ENCODE peak calls at places on chromosomes 4 and X, in eight cellular contexts. One of them, this sample, is unnamed.

GRCh38 chr4:4696521-4696920 is 154.7 kb upstream of the STX18 start:
- DNase-seq in A549: no peak
- DNase-seq in endothelial cell of umbilical vein: no peak
- DNase-seq in body of pancreas: no peak
- DNase-seq in GM12891: no peak
- DNase-seq in uterus: no peak
- DNase-seq in ovary: no peak
- DNase-seq in HCT116: no peak
- DNase-seq in this sample: no peak

GRCh38 chr4:25843340-25844097 is 19.3 kb downstream of the SEL1L3 start:
- DNase-seq in ovary: no peak
- DNase-seq in HCT116: no peak
- DNase-seq in GM12891: no peak
- DNase-seq in endothelial cell of umbilical vein: no peak
- DNase-seq in uterus: no peak
- DNase-seq in A549: no peak
- DNase-seq in body of pancreas: peak; percentile 60
- DNase-seq in this sample: no peak

GRCh38 chr4:22514431-22514830 is 1.4 kb downstream of the ADGRA3 start:
- DNase-seq in A549: no peak
- DNase-seq in body of pancreas: no peak
- DNase-seq in uterus: no peak
- DNase-seq in HCT116: no peak
- DNase-seq in GM12891: no peak
- DNase-seq in endothelial cell of umbilical vein: no peak
- DNase-seq in ovary: no peak
- DNase-seq in this sample: no peak

GRCh38 chr4:153257966-153258365 is 53.7 kb downstream of the TRIM2 start:
- DNase-seq in ovary: no peak
- DNase-seq in endothelial cell of umbilical vein: no peak
- DNase-seq in HCT116: no peak
- DNase-seq in GM12891: no peak
- DNase-seq in body of pancreas: no peak
- DNase-seq in A549: no peak
- DNase-seq in uterus: no peak
- DNase-seq in this sample: no peak

GRCh38 chrX:127011629-127012028 is 192.1 kb downstream of the PRR32 start:
- DNase-seq in HCT116: no peak
- DNase-seq in endothelial cell of umbilical vein: no peak
- DNase-seq in A549: no peak
- DNase-seq in ovary: no peak
- DNase-seq in body of pancreas: no peak
- DNase-seq in GM12891: no peak
- DNase-seq in uterus: no peak
- DNase-seq in this sample: no peak

GRCh38 chr4:76011700-76012387 is 4.5 kb upstream of the CXCL9 start:
- DNase-seq in endothelial cell of umbilical vein: peak; percentile 40
- DNase-seq in GM12891: no peak
- DNase-seq in uterus: peak; percentile 36
- DNase-seq in HCT116: no peak
- DNase-seq in A549: no peak
- DNase-seq in ovary: no peak
- DNase-seq in body of pancreas: no peak
- DNase-seq in this sample: no peak

GRCh38 chr4:41205854-41206460 is 8.4 kb downstream of the APBB2 start:
- DNase-seq in body of pancreas: no peak
- DNase-seq in HCT116: no peak
- DNase-seq in GM12891: no peak
- DNase-seq in uterus: no peak
- DNase-seq in endothelial cell of umbilical vein: peak; percentile 19
- DNase-seq in A549: no peak
- DNase-seq in ovary: no peak
- DNase-seq in this sample: no peak

GRCh38 chr4:65918872-65919271 is 248.6 kb upstream of the EPHA5 start:
- DNase-seq in endothelial cell of umbilical vein: no peak
- DNase-seq in A549: no peak
- DNase-seq in uterus: no peak
- DNase-seq in HCT116: no peak
- DNase-seq in GM12891: no peak
- DNase-seq in body of pancreas: no peak
- DNase-seq in ovary: no peak
- DNase-seq in this sample: no peak

GRCh38 chrX:141468940-141469339 is 115.6 kb downstream of the SPANXA1 start:
- DNase-seq in uterus: no peak
- DNase-seq in ovary: no peak
- DNase-seq in endothelial cell of umbilical vein: peak; percentile 73
- DNase-seq in GM12891: no peak
- DNase-seq in HCT116: no peak
- DNase-seq in A549: no peak
- DNase-seq in body of pancreas: no peak
- DNase-seq in this sample: no peak

GRCh38 chr4:17614416-17615299 is at the start of gene MED28:
- DNase-seq in endothelial cell of umbilical vein: peak; percentile 91
- DNase-seq in uterus: peak; percentile 97
- DNase-seq in GM12891: peak; percentile 89
- DNase-seq in HCT116: peak; percentile 87
- DNase-seq in A549: peak; percentile 88
- DNase-seq in body of pancreas: peak; percentile 98
- DNase-seq in ovary: peak; percentile 97
- DNase-seq in this sample: peak; percentile 99
- TF ChIP-seq POLR2A in endothelial cell of umbilical vein: peak; percentile 90
- TF ChIP-seq POLR2A in uterus: peak; percentile 76
- TF ChIP-seq POLR2A in GM12891: peak; percentile 94
- TF ChIP-seq POLR2A in HCT116: peak; percentile 92
- TF ChIP-seq POLR2A in A549: peak; percentile 77
- TF ChIP-seq POLR2A in body of pancreas: peak; percentile 91
- TF ChIP-seq POLR2A in ovary: peak; percentile 93
- TF ChIP-seq POLR2A in this sample: no peak

GRCh38 chr4:83454626-83455025 is 997 bp downstream of the HELQ start:
- DNase-seq in GM12891: no peak
- DNase-seq in endothelial cell of umbilical vein: no peak
- DNase-seq in body of pancreas: no peak
- DNase-seq in uterus: no peak
- DNase-seq in HCT116: no peak
- DNase-seq in A549: no peak
- DNase-seq in ovary: no peak
- DNase-seq in this sample: no peak

GRCh38 chr4:83456184-83456501 is 285 bp downstream of the MRPS18C start:
- DNase-seq in endothelial cell of umbilical vein: no peak
- DNase-seq in A549: no peak
- DNase-seq in uterus: no peak
- DNase-seq in body of pancreas: no peak
- DNase-seq in HCT116: no peak
- DNase-seq in GM12891: no peak
- DNase-seq in ovary: no peak
- DNase-seq in this sample: no peak

DNA sequence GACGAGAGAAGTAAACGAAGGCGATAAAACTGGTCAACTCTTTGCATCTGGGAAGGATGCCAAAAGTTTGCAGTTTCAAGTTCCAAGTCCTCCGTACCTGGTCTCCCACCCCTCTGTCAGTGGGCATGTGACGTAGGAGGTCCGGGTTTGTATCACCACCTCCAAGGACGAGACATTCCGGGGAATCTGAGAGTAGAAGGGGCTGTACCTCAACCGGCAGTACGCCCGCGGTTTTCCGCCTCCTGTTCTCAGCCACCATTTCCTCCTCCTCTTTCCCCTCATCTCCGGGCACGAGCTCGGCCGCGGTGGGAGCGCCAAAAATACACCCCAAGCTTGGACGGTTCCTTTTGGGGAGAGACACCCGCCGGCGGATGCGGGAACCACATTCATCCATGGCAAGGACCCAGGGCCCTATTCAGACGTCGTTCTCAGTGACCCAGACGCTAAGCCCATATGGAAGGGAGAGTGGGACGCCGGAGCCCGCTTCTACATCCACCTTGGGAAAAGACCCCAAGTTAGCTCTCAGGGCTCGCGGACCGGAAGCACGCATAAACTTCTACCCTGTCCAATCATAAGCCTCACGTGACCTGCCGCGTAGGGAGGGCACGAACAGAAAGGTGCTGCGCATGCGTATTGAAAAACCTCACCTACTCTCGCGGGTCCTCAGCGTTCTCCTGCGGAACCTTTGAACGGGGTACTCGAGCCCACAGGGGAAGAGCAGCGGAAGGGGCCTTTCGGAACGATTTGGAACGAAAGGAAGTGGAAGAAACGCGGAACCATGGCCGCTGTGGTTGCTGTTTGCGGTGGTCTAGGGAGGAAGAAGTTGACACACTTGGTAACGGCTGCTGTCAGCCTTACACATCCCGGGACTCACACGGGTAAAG is at the start of the genes HELQ and MRPS18C:
- DNase-seq in A549: peak; percentile 93
- DNase-seq in ovary: peak; percentile 98
- DNase-seq in endothelial cell of umbilical vein: peak; percentile 99
- DNase-seq in body of pancreas: peak; percentile 97
- DNase-seq in GM12891: peak; percentile 65
- DNase-seq in uterus: peak; percentile 98
- DNase-seq in HCT116: peak; percentile 98
- DNase-seq in this sample: peak; percentile 98
- TF ChIP-seq POLR2A in A549: peak; percentile 62
- TF ChIP-seq POLR2A in ovary: peak; percentile 89
- TF ChIP-seq POLR2A in endothelial cell of umbilical vein: peak; percentile 93
- TF ChIP-seq POLR2A in body of pancreas: peak; percentile 86
- TF ChIP-seq POLR2A in GM12891: peak; percentile 98
- TF ChIP-seq POLR2A in uterus: peak; percentile 80
- TF ChIP-seq POLR2A in HCT116: peak; percentile 87
- TF ChIP-seq POLR2A in this sample: no peak

GRCh38 chr4:48368389-48368788 is 27.1 kb downstream of the SLAIN2 start:
- DNase-seq in body of pancreas: no peak
- DNase-seq in uterus: no peak
- DNase-seq in GM12891: no peak
- DNase-seq in A549: no peak
- DNase-seq in ovary: no peak
- DNase-seq in endothelial cell of umbilical vein: no peak
- DNase-seq in HCT116: no peak
- DNase-seq in this sample: no peak

GRCh38 chr4:48369771-48370170 is 28.4 kb downstream of the SLAIN2 start:
- DNase-seq in HCT116: no peak
- DNase-seq in endothelial cell of umbilical vein: no peak
- DNase-seq in GM12891: no peak
- DNase-seq in A549: no peak
- DNase-seq in ovary: no peak
- DNase-seq in uterus: no peak
- DNase-seq in body of pancreas: no peak
- DNase-seq in this sample: no peak

GRCh38 chr4:48370260-48371134 is 29.2 kb downstream of the SLAIN2 start:
- DNase-seq in ovary: no peak
- DNase-seq in uterus: no peak
- DNase-seq in A549: no peak
- DNase-seq in GM12891: no peak
- DNase-seq in body of pancreas: no peak
- DNase-seq in endothelial cell of umbilical vein: no peak
- DNase-seq in HCT116: no peak
- DNase-seq in this sample: no peak

GRCh38 chr4:48367016-48367415 is 25.7 kb downstream of the SLAIN2 start:
- DNase-seq in body of pancreas: no peak
- DNase-seq in GM12891: no peak
- DNase-seq in A549: no peak
- DNase-seq in HCT116: no peak
- DNase-seq in endothelial cell of umbilical vein: no peak
- DNase-seq in ovary: no peak
- DNase-seq in uterus: no peak
- DNase-seq in this sample: no peak

DNA sequence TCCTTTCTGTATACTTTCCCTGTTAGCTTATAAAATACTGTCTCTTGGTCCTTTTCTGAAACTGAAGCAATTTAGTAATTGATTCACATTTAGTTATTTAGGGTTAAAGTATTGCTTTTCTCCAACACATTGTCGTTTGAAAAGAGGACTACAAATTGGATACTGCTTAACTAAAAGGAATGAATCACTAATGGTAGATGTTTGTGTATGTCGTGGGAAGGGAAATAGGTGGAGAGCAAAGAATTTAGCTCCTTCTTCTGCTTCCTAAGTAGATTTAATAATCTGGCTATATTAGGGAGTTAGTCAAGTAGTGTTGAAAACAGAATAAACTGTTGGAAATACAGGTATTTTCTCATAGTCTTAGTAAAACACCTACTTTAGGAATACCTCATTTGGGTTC is 27.9 kb downstream of the SLAIN2 start:
- DNase-seq in A549: no peak
- DNase-seq in body of pancreas: no peak
- DNase-seq in HCT116: no peak
- DNase-seq in GM12891: no peak
- DNase-seq in ovary: no peak
- DNase-seq in uterus: no peak
- DNase-seq in endothelial cell of umbilical vein: peak; percentile 64
- DNase-seq in this sample: no peak
- TF ChIP-seq POLR2A in A549: no peak
- TF ChIP-seq POLR2A in body of pancreas: no peak
- TF ChIP-seq POLR2A in HCT116: no peak
- TF ChIP-seq POLR2A in GM12891: no peak
- TF ChIP-seq POLR2A in ovary: no peak
- TF ChIP-seq POLR2A in uterus: no peak
- TF ChIP-seq POLR2A in endothelial cell of umbilical vein: no peak
- TF ChIP-seq POLR2A in this sample: no peak

GRCh38 chr4:24202579-24202978 is 312.7 kb upstream of the PPARGC1A start:
- DNase-seq in ovary: no peak
- DNase-seq in uterus: no peak
- DNase-seq in endothelial cell of umbilical vein: no peak
- DNase-seq in body of pancreas: no peak
- DNase-seq in A549: no peak
- DNase-seq in HCT116: no peak
- DNase-seq in GM12891: no peak
- DNase-seq in this sample: no peak

GRCh38 chr4:24209131-24209530 is 319.3 kb upstream of the PPARGC1A start:
- DNase-seq in A549: no peak
- DNase-seq in endothelial cell of umbilical vein: no peak
- DNase-seq in HCT116: no peak
- DNase-seq in GM12891: no peak
- DNase-seq in uterus: no peak
- DNase-seq in body of pancreas: no peak
- DNase-seq in ovary: no peak
- DNase-seq in this sample: no peak

GRCh38 chr4:24208691-24209090 is 318.8 kb upstream of the PPARGC1A start:
- DNase-seq in ovary: no peak
- DNase-seq in endothelial cell of umbilical vein: no peak
- DNase-seq in A549: no peak
- DNase-seq in HCT116: no peak
- DNase-seq in body of pancreas: no peak
- DNase-seq in GM12891: no peak
- DNase-seq in uterus: no peak
- DNase-seq in this sample: no peak

GRCh38 chr4:24209891-24210290 is 320.0 kb upstream of the PPARGC1A start:
- DNase-seq in A549: no peak
- DNase-seq in GM12891: no peak
- DNase-seq in body of pancreas: no peak
- DNase-seq in uterus: no peak
- DNase-seq in ovary: no peak
- DNase-seq in endothelial cell of umbilical vein: no peak
- DNase-seq in HCT116: no peak
- DNase-seq in this sample: no peak

DNA sequence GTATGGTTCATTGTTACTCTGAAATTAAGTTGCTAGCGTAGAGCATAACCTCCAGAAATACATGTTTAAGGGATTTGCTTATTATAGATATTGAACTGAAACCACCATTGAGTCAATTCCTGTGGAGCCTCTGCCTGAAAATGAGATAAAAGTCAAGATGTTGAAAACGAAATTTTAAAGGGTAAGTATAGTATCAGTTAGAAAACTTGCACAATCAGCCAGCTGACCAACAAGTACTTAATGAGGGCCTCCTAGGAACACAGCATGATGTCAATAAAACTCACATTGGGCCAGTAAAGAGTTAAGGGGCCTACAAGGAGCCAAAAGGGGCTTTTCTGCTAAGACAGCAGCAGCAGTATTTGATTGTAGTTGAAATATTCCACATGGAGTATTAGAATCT is 314.0 kb upstream of the PPARGC1A start:
- DNase-seq in body of pancreas: no peak
- DNase-seq in HCT116: no peak
- DNase-seq in endothelial cell of umbilical vein: no peak
- DNase-seq in GM12891: no peak
- DNase-seq in A549: no peak
- DNase-seq in uterus: no peak
- DNase-seq in ovary: no peak
- DNase-seq in this sample: no peak
- TF ChIP-seq POLR2A in body of pancreas: no peak
- TF ChIP-seq POLR2A in HCT116: no peak
- TF ChIP-seq POLR2A in endothelial cell of umbilical vein: no peak
- TF ChIP-seq POLR2A in GM12891: no peak
- TF ChIP-seq POLR2A in A549: no peak
- TF ChIP-seq POLR2A in uterus: no peak
- TF ChIP-seq POLR2A in ovary: no peak
- TF ChIP-seq POLR2A in this sample: no peak

This sample was measured in lower leg skin.